ENCODE peak calls at places on chromosomes 1 and 21, in eight cellular contexts. Q is MM.1S, O is bronchial epithelial cell, X is iPS DF 6.9, J is SJCRH30, S is BJ, P is SK-N-SH, Y is Peyer's patch. V is an unnamed sample.

GRCh38 chr1:24929876-24930702 is at the start of gene RUNX3:
- DNase-seq in Q (peak; percentile 96), O (no peak), X (no peak), J (no peak), S (no peak), P (peak; percentile 80), Y (peak; percentile 94), V (peak; percentile 86)

GRCh38 chr1:198024782-198025181 is 107.6 kb downstream of the LHX9 start:
- DNase-seq in Q (no peak), O (peak; percentile 82), X (no peak), J (peak; percentile 4), S (no peak), P (no peak), Y (no peak), V (no peak)

GRCh38 chr1:54564312-54565112 is 16.5 kb downstream of the ACOT11 start:
- DNase-seq in Q (peak; percentile 71), O (peak; percentile 69), X (no peak), J (no peak), S (no peak), P (no peak), Y (peak; percentile 94), V (no peak)

GRCh38 chr1:5847013-5847654 is 145.1 kb downstream of the NPHP4 start:
- DNase-seq in Q (peak; percentile 15), O (peak; percentile 10), X (peak; percentile 72), J (peak; percentile 58), S (no peak), P (no peak), Y (no peak), V (no peak)

GRCh38 chr1:197917813-197918646 is 858 bp downstream of the LHX9 start:
- DNase-seq in Q (peak; percentile 23), O (no peak), X (no peak), J (no peak), S (no peak), P (peak; percentile 53), Y (no peak), V (peak; percentile 62)

GRCh38 chr1:208164609-208165008 is 79.6 kb downstream of the PLXNA2 start:
- DNase-seq in Q (no peak), O (no peak), X (no peak), J (no peak), S (no peak), P (no peak), Y (no peak), V (peak; percentile 96)

GRCh38 chr21:41677671-41678015 is 89.2 kb downstream of the RIPK4 start:
- DNase-seq in Q (no peak), O (no peak), X (no peak), J (no peak), S (no peak), P (no peak), Y (no peak), V (no peak)

GRCh38 chr1:17232759-17233661 is 15.9 kb upstream of the PADI3 start:
- DNase-seq in Q (no peak), O (peak; percentile 95), X (no peak), J (no peak), S (peak; percentile 88), P (no peak), Y (peak; percentile 57), V (no peak)

GRCh38 chr1:209674957-209675566 is at the start of gene G0S2:
- DNase-seq in Q (no peak), O (no peak), X (no peak), J (peak; percentile 44), S (no peak), P (peak; percentile 78), Y (peak; percentile 83), V (peak; percentile 21)

GRCh38 chr1:82392513-82392912 is 591.8 kb downstream of the ADGRL2 start:
- DNase-seq in Q (no peak), O (peak; percentile 95), X (no peak), J (no peak), S (no peak), P (no peak), Y (no peak), V (no peak)

GRCh38 chr1:55631508-55631907 is 416.3 kb upstream of the USP24 start:
- DNase-seq in Q (no peak), O (peak; percentile 43), X (no peak), J (no peak), S (peak; percentile 66), P (no peak), Y (no peak), V (no peak)

GRCh38 chr1:90717665-90718410 is 736 bp upstream of the BARHL2 start:
- DNase-seq in Q (no peak), O (no peak), X (no peak), J (peak; percentile 34), S (no peak), P (peak; percentile 83), Y (no peak), V (peak; percentile 76)

GRCh38 chr1:158112994-158113758 is 67.5 kb upstream of the CD1D start:
- DNase-seq in Q (peak; percentile 51), O (peak; percentile 35), X (no peak), J (peak; percentile 67), S (no peak), P (peak; percentile 59), Y (peak; percentile 73), V (peak; percentile 80)

GRCh38 chr1:50750021-50750619 is 209.9 kb downstream of the FAF1 start:
- DNase-seq in Q (no peak), O (peak; percentile 43), X (no peak), J (peak; percentile 60), S (no peak), P (peak; percentile 26), Y (no peak), V (peak; percentile 18)

GRCh38 chr1:10528066-10529014 is 53.6 kb downstream of the PEX14 start:
- DNase-seq in Q (no peak), O (peak; percentile 94), X (no peak), J (peak; percentile 57), S (peak; percentile 60), P (no peak), Y (peak; percentile 69), V (no peak)

GRCh38 chr1:10529772-10530171 is 55.0 kb downstream of the PEX14 start:
- DNase-seq in Q (no peak), O (no peak), X (no peak), J (no peak), S (no peak), P (no peak), Y (no peak), V (no peak)

GRCh38 chr1:10530756-10531155 is 56.0 kb downstream of the PEX14 start:
- DNase-seq in Q (no peak), O (peak; percentile 44), X (no peak), J (peak; percentile 42), S (no peak), P (no peak), Y (no peak), V (no peak)

GRCh38 chr1:10530281-10530740 is 55.6 kb downstream of the PEX14 start:
- DNase-seq in Q (no peak), O (peak; percentile 65), X (no peak), J (peak; percentile 38), S (no peak), P (peak; percentile 73), Y (peak; percentile 52), V (peak; percentile 68)

DNA sequence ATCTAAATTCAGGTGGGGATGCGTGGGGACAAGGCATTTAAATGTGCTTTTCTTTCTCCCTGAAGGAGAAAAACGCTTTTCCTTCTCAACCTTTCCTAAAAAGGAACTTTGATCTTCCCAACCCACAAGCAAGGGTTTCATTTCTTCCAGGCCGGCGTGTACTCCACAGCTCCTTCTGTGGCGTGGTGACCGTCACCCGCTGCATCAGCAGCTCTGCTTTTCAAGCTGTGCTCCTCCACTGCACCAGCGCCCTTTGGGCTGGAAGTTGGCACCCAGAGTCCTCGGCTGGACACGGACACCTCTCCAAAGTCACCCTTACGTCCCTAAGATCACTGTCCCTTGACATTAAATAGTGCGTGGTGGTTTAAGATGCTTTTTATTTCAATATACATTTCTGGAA is 54.3 kb downstream of the PEX14 start:
- DNase-seq in Q (no peak), O (no peak), X (no peak), J (no peak), S (no peak), P (no peak), Y (no peak), V (no peak)
- H3K4me3 ChIP-seq in Q (no peak overlapping the region), O (no peak overlapping the region), X (no peak overlapping the region), J (no peak overlapping the region), S (no peak overlapping the region), P (no peak overlapping the region), Y (no peak overlapping the region), V (no peak overlapping the region)

DNA sequence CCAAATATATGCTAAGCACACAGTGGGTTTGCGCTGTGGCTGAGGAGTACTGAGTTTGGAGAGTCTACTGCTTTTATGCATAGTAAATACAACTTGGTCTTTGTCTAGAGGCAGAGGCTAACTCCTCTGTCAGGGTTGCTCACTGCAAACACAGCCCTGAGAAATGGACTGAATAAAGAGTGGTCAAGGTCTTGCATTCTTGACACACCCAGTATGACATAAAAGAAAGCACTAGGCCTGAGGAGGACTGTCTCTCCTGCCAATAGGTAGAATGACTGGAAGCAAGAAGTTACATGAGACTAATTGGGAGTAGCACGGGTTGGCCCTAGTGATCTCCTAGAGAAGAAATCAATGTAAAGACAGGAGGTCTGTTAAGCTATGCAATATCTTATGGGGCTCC is 367.1 kb upstream of the B3GALT2 start:
- DNase-seq in Q (no peak), O (no peak), X (no peak), J (no peak), S (no peak), P (no peak), Y (peak; percentile 54), V (no peak)
- H3K4me3 ChIP-seq in Q (no peak overlapping the region), O (no peak overlapping the region), X (no peak overlapping the region), J (no peak overlapping the region), S (no peak overlapping the region), P (no peak overlapping the region), Y (no peak overlapping the region), V (no peak overlapping the region)

GRCh38 chr1:47554082-47554481 is 116.2 kb downstream of the FOXD2 start:
- DNase-seq in Q (no peak), O (no peak), X (no peak), J (no peak), S (no peak), P (no peak), Y (no peak), V (no peak)

GRCh38 chr1:47554901-47555300 is 117.1 kb downstream of the FOXD2 start:
- DNase-seq in Q (no peak), O (peak; percentile 63), X (no peak), J (no peak), S (no peak), P (no peak), Y (no peak), V (no peak)

GRCh38 chr1:47549532-47549931 is 111.7 kb downstream of the FOXD2 start:
- DNase-seq in Q (no peak), O (no peak), X (no peak), J (no peak), S (no peak), P (no peak), Y (no peak), V (no peak)

GRCh38 chr1:47555307-47555706 is 117.5 kb downstream of the FOXD2 start:
- DNase-seq in Q (no peak), O (no peak), X (no peak), J (no peak), S (no peak), P (no peak), Y (peak; percentile 77), V (no peak)

GRCh38 chr1:47551971-47552528 is 114.2 kb downstream of the FOXD2 start:
- DNase-seq in Q (no peak), O (no peak), X (no peak), J (no peak), S (no peak), P (no peak), Y (no peak), V (no peak)
- H3K4me3 ChIP-seq in Q (no peak overlapping the region), O (no peak overlapping the region), X (no peak overlapping the region), J (no peak overlapping the region), S (no peak overlapping the region), P (no peak overlapping the region), Y (no peak overlapping the region), V (no peak overlapping the region)

GRCh38 chr1:211925016-211925415 is 94.5 kb upstream of the LPGAT1 start:
- DNase-seq in Q (peak; percentile 91), O (peak; percentile 43), X (no peak), J (peak; percentile 85), S (no peak), P (no peak), Y (peak; percentile 84), V (no peak)
- H3K4me3 ChIP-seq in Q (no peak overlapping the region), O (no peak overlapping the region), X (no peak overlapping the region), J (no peak overlapping the region), S (no peak overlapping the region), P (no peak overlapping the region), Y (no peak overlapping the region), V (no peak overlapping the region)

V was measured in WERI-Rb-1.